ENCODE peak calls at places on chromosomes 6 and 20, in seven cellular contexts. O is heart right ventricle; Q is adrenal gland; N is activated naive CD4-positive, alpha-beta T cell treated with anti-CD3 and anti-CD28 coated beads, Interleukin-2, amount 10 ng/mL, durations not matched to agents 7 days and 5 days; U is heart left ventricle; X is left colon; Y is stimulated activated CD4-positive, alpha-beta T cell treated with anti-CD3 and anti-CD28 coated beads, TNF-alpha, amount 100 ng/mL, for 48 hours. L is an unnamed sample.

GRCh38 chr20:36744764-36745191 is 1.1 kb downstream of the NDRG3 start:
- DNase-seq in O (peak), Q (peak), N (no peak), U (peak), X (no peak), Y (no peak), L (peak)

GRCh38 chr6:165941249-165941648 is 226.4 kb downstream of the TBXT start:
- DNase-seq in O (no peak), Q (no peak), N (no peak), U (no peak), X (no peak), Y (no peak), L (no peak)

GRCh38 chr6:137353346-137353745 is 134.2 kb upstream of the IFNGR1 start:
- DNase-seq in O (no peak), Q (no peak), N (no peak), U (no peak), X (no peak), Y (no peak), L (no peak)

GRCh38 chr20:62501801-62502495 is 26.2 kb upstream of the GATA5 start:
- DNase-seq in O (no peak), Q (no peak), N (peak), U (no peak), X (no peak), Y (peak), L (peak)

GRCh38 chr20:44494266-44494665 is 18.6 kb downstream of the TTPAL start:
- DNase-seq in O (no peak), Q (no peak), N (no peak), U (no peak), X (no peak), Y (no peak), L (no peak)

GRCh38 chr6:6972456-6972855 is 135.3 kb upstream of the RREB1 start:
- DNase-seq in O (no peak), Q (no peak), N (no peak), U (no peak), X (no peak), Y (no peak), L (no peak)

GRCh38 chr6:64250126-64250525 is 614.5 kb downstream of the PHF3 start:
- DNase-seq in O (no peak), Q (no peak), N (no peak), U (no peak), X (no peak), Y (no peak), L (no peak)

GRCh38 chr20:46915580-46916243 is 21.1 kb downstream of the EYA2 start:
- DNase-seq in O (no peak), Q (no peak), N (no peak), U (no peak), X (no peak), Y (no peak), L (no peak)

GRCh38 chr6:7451321-7451720 is 61.7 kb downstream of the RIOK1 start:
- DNase-seq in O (no peak), Q (no peak), N (no peak), U (no peak), X (no peak), Y (no peak), L (no peak)

GRCh38 chr6:43890197-43891062 is 120.4 kb downstream of the VEGFA start:
- DNase-seq in O (no peak), Q (no peak), N (no peak), U (no peak), X (no peak), Y (no peak), L (no peak)

GRCh38 chr6:169920359-169921020 is 169.1 kb downstream of the ERMARD start:
- DNase-seq in O (no peak), Q (no peak), N (no peak), U (no peak), X (no peak), Y (no peak), L (no peak)

GRCh38 chr20:31829731-31830130 is 10.6 kb downstream of the MYLK2 start:
- DNase-seq in O (no peak), Q (no peak), N (no peak), U (no peak), X (no peak), Y (no peak), L (no peak)

GRCh38 chr6:155693573-155694428 is 238.2 kb upstream of the NOX3 start:
- DNase-seq in O (no peak), Q (no peak), N (no peak), U (no peak), X (peak), Y (no peak), L (no peak)

GRCh38 chr6:104623052-104623690 is 236.5 kb downstream of the HACE1 start:
- DNase-seq in O (no peak), Q (no peak), N (no peak), U (no peak), X (peak), Y (no peak), L (no peak)

GRCh38 chr20:63831696-63832686 is 927 bp upstream of the ZBTB46 start:
- DNase-seq in O (peak), Q (peak), N (no peak), U (peak), X (peak), Y (no peak), L (peak)

GRCh38 chr6:33298773-33299236 is at the start of gene RGL2:
- DNase-seq in O (peak), Q (peak), N (peak), U (peak), X (peak), Y (no peak), L (peak)

GRCh38 chr6:31465718-31466117 is 32.2 kb upstream of the MICB start:
- DNase-seq in O (no peak), Q (no peak), N (peak), U (no peak), X (no peak), Y (no peak), L (no peak)

GRCh38 chr6:110378552-110378951 is 20.4 kb upstream of the METTL24 start:
- DNase-seq in O (no peak), Q (no peak), N (no peak), U (no peak), X (no peak), Y (no peak), L (no peak)

GRCh38 chr6:2471474-2471873 is 226.1 kb upstream of the GMDS start:
- DNase-seq in O (no peak), Q (no peak), N (no peak), U (no peak), X (peak), Y (no peak), L (no peak)

GRCh38 chr6:162153120-162153519 is 574.4 kb downstream of the PRKN start:
- DNase-seq in O (no peak), Q (no peak), N (no peak), U (no peak), X (no peak), Y (no peak), L (no peak)

GRCh38 chr6:140897804-140898573 is 1234.7 kb upstream of the GJE1 start:
- DNase-seq in O (peak), Q (no peak), N (no peak), U (no peak), X (no peak), Y (no peak), L (no peak)

GRCh38 chr6:44381739-44382138 is 5.8 kb upstream of the CDC5L start:
- DNase-seq in O (peak), Q (peak), N (no peak), U (no peak), X (no peak), Y (no peak), L (no peak)

GRCh38 chr6:104705095-104705707 is 154.5 kb downstream of the HACE1 start:
- DNase-seq in O (peak), Q (peak), N (peak), U (peak), X (no peak), Y (no peak), L (no peak)

GRCh38 chr6:41645007-41645618 is 6.8 kb downstream of the MDFI start:
- DNase-seq in O (no peak), Q (no peak), N (no peak), U (no peak), X (no peak), Y (no peak), L (no peak)

GRCh38 chr6:21931641-21932335 is 338.2 kb downstream of the SOX4 start:
- DNase-seq in O (no peak), Q (no peak), N (no peak), U (no peak), X (no peak), Y (no peak), L (no peak)

GRCh38 chr6:99434702-99435530 is 9.8 kb upstream of the PNISR start:
- DNase-seq in O (no peak), Q (no peak), N (no peak), U (no peak), X (no peak), Y (no peak), L (no peak)

GRCh38 chr6:132768051-132768517 is 10.4 kb upstream of the VNN2 start:
- DNase-seq in O (peak), Q (peak), N (peak), U (peak), X (peak), Y (no peak), L (peak)

GRCh38 chr20:5220334-5221077 is 93.7 kb downstream of the CDS2 start:
- DNase-seq in O (no peak), Q (no peak), N (no peak), U (no peak), X (no peak), Y (no peak), L (no peak)